ENCODE peak calls at places on chromosome 22, in seven cellular contexts. G is ecto neural progenitor cell; R is brain microvascular endothelial cell; S is Calu3; Q is amniotic stem cell; T is mucosa of descending colon; M is effector memory CD4-positive, alpha-beta T cell. D is an unnamed sample.

GRCh38 chr22:39705386-39705785 is 134.8 kb downstream of the CACNA1I start:
- DNase-seq in G (no peak), R (no peak), S (no peak), Q (no peak), T (no peak), M (no peak), D (no peak)

GRCh38 chr22:37484115-37485005 is 1.8 kb downstream of the MFNG start:
- DNase-seq in G (no peak), R (no peak), S (no peak), Q (no peak), T (peak), M (peak), D (peak)

GRCh38 chr22:39103431-39103830 is 6.4 kb downstream of the APOBEC3H start:
- DNase-seq in G (no peak), R (no peak), S (no peak), Q (no peak), T (no peak), M (no peak), D (no peak)

GRCh38 chr22:20983081-20983745 is 1.1 kb downstream of the LZTR1 start:
- DNase-seq in G (no peak), R (no peak), S (no peak), Q (no peak), T (no peak), M (no peak), D (no peak)

GRCh38 chr22:46169628-46170027 is 19.3 kb downstream of the PPARA start:
- DNase-seq in G (no peak), R (no peak), S (no peak), Q (no peak), T (no peak), M (no peak), D (no peak)

GRCh38 chr22:27551402-27551801 is 250.2 kb downstream of the MN1 start:
- DNase-seq in G (no peak), R (no peak), S (no peak), Q (no peak), T (no peak), M (no peak), D (no peak)

GRCh38 chr22:32206774-32207758 is 2.2 kb upstream of the RFPL2 start:
- DNase-seq in G (no peak), R (peak), S (peak), Q (no peak), T (peak), M (no peak), D (no peak)

GRCh38 chr22:23193420-23193819 is 13.1 kb downstream of the BCR start:
- DNase-seq in G (no peak), R (no peak), S (no peak), Q (no peak), T (no peak), M (no peak), D (no peak)

GRCh38 chr22:19178065-19178658 is 374 bp downstream of the SLC25A1 start:
- DNase-seq in G (peak), R (no peak), S (peak), Q (no peak), T (no peak), M (peak), D (peak)

GRCh38 chr22:35037089-35037488 is 28.9 kb upstream of the ISX start:
- DNase-seq in G (no peak), R (no peak), S (no peak), Q (no peak), T (no peak), M (no peak), D (no peak)

GRCh38 chr22:38267086-38267485 is 5.7 kb downstream of the TMEM184B start:
- DNase-seq in G (no peak), R (no peak), S (no peak), Q (no peak), T (no peak), M (peak), D (peak)

GRCh38 chr22:44686873-44687600 is 15.0 kb upstream of the PRR5 start:
- DNase-seq in G (no peak), R (peak), S (no peak), Q (no peak), T (no peak), M (no peak), D (no peak)

D was measured in T-helper 9 cell.